ENCODE peak calls at places on chromosome 22, in six cellular contexts. A is M059J; C is amniotic stem cell; S is upper lobe of right lung; N is small intestine; P is activated CD4-positive, CD25-positive, alpha-beta regulatory T cell. F is an unnamed sample.

GRCh38 chr22:20463324-20464095 is 25.9 kb upstream of the SCARF2 start:
- DNase-seq in A (no peak), C (no peak), S (peak), N (peak), P (no peak), F (no peak)

GRCh38 chr22:43042101-43042780 is 27.3 kb upstream of the PACSIN2 start:
- DNase-seq in A (peak), C (no peak), S (no peak), N (no peak), P (no peak), F (no peak)

GRCh38 chr22:43600265-43600664 is 188.5 kb downstream of the MPPED1 start:
- DNase-seq in A (no peak), C (no peak), S (no peak), N (no peak), P (no peak), F (no peak)

GRCh38 chr22:25172153-25172552 is 27.5 kb upstream of the CRYBB3 start:
- DNase-seq in A (no peak), C (no peak), S (peak), N (peak), P (no peak), F (peak)

GRCh38 chr22:44901301-44901700 is 108.5 kb downstream of the PHF21B start:
- DNase-seq in A (no peak), C (no peak), S (no peak), N (no peak), P (no peak), F (no peak)

GRCh38 chr22:43109511-43109910 is 1.0 kb upstream of the BIK start:
- DNase-seq in A (no peak), C (no peak), S (no peak), N (no peak), P (no peak), F (no peak)

GRCh38 chr22:25650834-25651233 is 86.4 kb downstream of the GRK3 start:
- DNase-seq in A (no peak), C (no peak), S (no peak), N (no peak), P (no peak), F (no peak)

GRCh38 chr22:31800065-31800464 is 46.2 kb downstream of the DEPDC5 start:
- DNase-seq in A (peak), C (no peak), S (no peak), N (no peak), P (no peak), F (no peak)

GRCh38 chr22:29780781-29781676 is 13.9 kb downstream of the UQCR10 start:
- DNase-seq in A (peak), C (peak), S (no peak), N (peak), P (no peak), F (no peak)

GRCh38 chr22:46501701-46502100 is 35.7 kb downstream of the CELSR1 start:
- DNase-seq in A (peak), C (peak), S (no peak), N (no peak), P (no peak), F (no peak)

GRCh38 chr22:40156001-40156516 is 21.7 kb upstream of the TNRC6B start:
- DNase-seq in A (peak), C (peak), S (no peak), N (peak), P (no peak), F (peak)

GRCh38 chr22:25360891-25361645 is 141.6 kb downstream of the CRYBB2 start:
- DNase-seq in A (no peak), C (no peak), S (peak), N (no peak), P (no peak), F (no peak)

GRCh38 chr22:44580756-44581435 is 82.9 kb upstream of the RTL6 start:
- DNase-seq in A (no peak), C (no peak), S (peak), N (no peak), P (no peak), F (no peak)

GRCh38 chr22:48513929-48514328 is 1313.7 kb downstream of the BRD1 start:
- DNase-seq in A (no peak), C (no peak), S (no peak), N (no peak), P (no peak), F (no peak)

GRCh38 chr22:16806401-16806800 is 18.8 kb downstream of the XKR3 start:
- DNase-seq in A (no peak), C (no peak), S (no peak), N (no peak), P (no peak), F (no peak)

GRCh38 chr22:42914511-42915076 is 57.5 kb upstream of the ARFGAP3 start:
- DNase-seq in A (no peak), C (no peak), S (no peak), N (no peak), P (no peak), F (no peak)

GRCh38 chr22:41873391-41873790 is 40.5 kb downstream of the SREBF2 start:
- DNase-seq in A (no peak), C (no peak), S (no peak), N (no peak), P (no peak), F (no peak)

GRCh38 chr22:25334091-25334490 is 114.7 kb downstream of the CRYBB2 start:
- DNase-seq in A (peak), C (no peak), S (no peak), N (peak), P (no peak), F (peak)

GRCh38 chr22:30356392-30357230 is at the start of the genes CCDC157 and SF3A1:
- DNase-seq in A (peak), C (peak), S (peak), N (peak), P (peak), F (peak)

GRCh38 chr22:50141891-50142363 is 28.6 kb upstream of the PANX2 start:
- DNase-seq in A (no peak), C (no peak), S (no peak), N (no peak), P (no peak), F (no peak)

GRCh38 chr22:23220485-23221350 is 40.4 kb downstream of the BCR start:
- DNase-seq in A (no peak), C (no peak), S (peak), N (peak), P (no peak), F (peak)

GRCh38 chr22:44439356-44440223 is 58.4 kb downstream of the RTL6 start:
- DNase-seq in A (no peak), C (no peak), S (peak), N (no peak), P (no peak), F (no peak)

GRCh38 chr22:29144786-29145160 is 60.9 kb upstream of the EMID1 start:
- DNase-seq in A (no peak), C (no peak), S (no peak), N (no peak), P (no peak), F (no peak)

GRCh38 chr22:27032121-27032761 is 374.9 kb downstream of the MIAT start:
- DNase-seq in A (peak), C (no peak), S (no peak), N (no peak), P (no peak), F (no peak)

GRCh38 chr22:46515208-46516111 is 22.0 kb downstream of the CELSR1 start:
- DNase-seq in A (peak), C (no peak), S (no peak), N (no peak), P (no peak), F (no peak)

GRCh38 chr22:50151571-50152537 is 18.7 kb upstream of the PANX2 start:
- DNase-seq in A (no peak), C (no peak), S (no peak), N (no peak), P (no peak), F (no peak)

GRCh38 chr22:17633217-17633997 is 4.9 kb upstream of the ATP6V1E1 start:
- DNase-seq in A (peak), C (no peak), S (no peak), N (no peak), P (no peak), F (no peak)

GRCh38 chr22:47032956-47033647 is 270.7 kb downstream of the TBC1D22A start:
- DNase-seq in A (no peak), C (no peak), S (peak), N (peak), P (no peak), F (peak)

GRCh38 chr22:29938285-29938693 is 55.3 kb downstream of the MTMR3 start:
- DNase-seq in A (no peak), C (no peak), S (no peak), N (no peak), P (no peak), F (no peak)